ENCODE peak calls at places on chromosomes 11 and 22, in nine cellular contexts. O, N, E, V, Y, G, K, X and T are unnamed samples.

GRCh38 chr11:105447936-105448702 is 161.8 kb upstream of the GRIA4 start:
- DNase-seq in O (no peak), V (no peak), Y (no peak), E (no peak), X (no peak), K (no peak), G (no peak), N (no peak), T (no peak)

GRCh38 chr11:14422052-14422813 is 63.2 kb upstream of the RRAS2 start:
- DNase-seq in E (peak; percentile 94), Y (peak; percentile 69), G (peak; percentile 93), X (no peak), K (peak; percentile 85), N (peak; percentile 67), O (peak; percentile 82), V (peak; percentile 57), T (peak; percentile 61)

GRCh38 chr11:22193348-22194051 is 615 bp downstream of the ANO5 start:
- DNase-seq in O (no peak), X (no peak), N (peak; percentile 67), V (peak; percentile 26), Y (peak; percentile 7), K (peak; percentile 13), G (peak; percentile 80), E (peak; percentile 33), T (peak; percentile 35)

GRCh38 chr11:132220464-132220863 is 850.0 kb downstream of the NTM start:
- DNase-seq in E (no peak), X (no peak), Y (no peak), V (no peak), O (no peak), N (no peak), G (no peak), K (no peak), T (no peak)

GRCh38 chr11:27471067-27471587 is 1.5 kb downstream of the LGR4 start:
- DNase-seq in V (no peak), G (no peak), Y (no peak), N (no peak), K (no peak), E (no peak), X (peak; percentile 61), O (peak; percentile 21), T (peak; percentile 28)

GRCh38 chr22:19942886-19943664 is 1.5 kb upstream of the TXNRD2 start:
- DNase-seq in N (no peak), Y (peak; percentile 72), V (no peak), K (peak; percentile 52), G (no peak), E (peak; percentile 42), O (peak; percentile 64), X (peak; percentile 80), T (peak; percentile 65)

GRCh38 chr22:24594569-24595120 is 1.8 kb upstream of the LRRC75B start:
- DNase-seq in E (no peak), X (no peak), O (no peak), N (no peak), Y (no peak), V (peak; percentile 78), G (no peak), K (no peak), T (no peak)

GRCh38 chr11:134731562-134731961 is 319.5 kb upstream of the B3GAT1 start:
- DNase-seq in V (no peak), Y (no peak), E (no peak), O (no peak), X (no peak), N (peak; percentile 70), G (peak; percentile 74), K (no peak), T (no peak)

GRCh38 chr11:133823211-133823610 is 22.1 kb downstream of the SPATA19 start:
- DNase-seq in X (no peak), K (no peak), G (peak; percentile 77), O (no peak), E (no peak), N (peak; percentile 27), V (no peak), Y (no peak), T (no peak)

GRCh38 chr22:21978564-21979386 is 3.8 kb downstream of the TOP3B start:
- DNase-seq in N (no peak), G (no peak), K (no peak), E (no peak), X (no peak), V (no peak), Y (no peak), O (no peak), T (no peak)

GRCh38 chr11:75518771-75519653 is 6.7 kb downstream of the GDPD5 start:
- DNase-seq in Y (no peak), O (no peak), G (no peak), K (no peak), N (no peak), V (no peak), E (peak; percentile 9), X (no peak), T (no peak)

GRCh38 chr11:833849-834311 is 1.1 kb downstream of the CD151 start:
- DNase-seq in G (no peak), N (no peak), Y (no peak), K (no peak), X (no peak), V (peak; percentile 43), O (no peak), E (no peak), T (no peak)

GRCh38 chr11:831132-831864 is 1.5 kb upstream of the CD151 start:
- DNase-seq in K (no peak), O (no peak), G (no peak), X (no peak), Y (no peak), E (peak; percentile 41), N (no peak), V (no peak), T (no peak)

GRCh38 chr11:831951-832528 is 712 bp upstream of the CD151 start:
- DNase-seq in X (no peak), K (no peak), G (no peak), V (no peak), Y (no peak), E (peak; percentile 37), O (no peak), N (no peak), T (no peak)

GRCh38 chr11:833114-833791 is 501 bp downstream of the CD151 start:
- DNase-seq in G (peak; percentile 93), X (peak; percentile 72), E (peak; percentile 80), N (peak; percentile 77), K (peak; percentile 65), Y (peak; percentile 71), V (peak; percentile 69), O (no peak), T (no peak)

GRCh38 chr11:832529-833113 is at the start of gene CD151:
- DNase-seq in N (peak; percentile 83), G (no peak), Y (peak; percentile 84), K (no peak), V (peak; percentile 73), E (peak; percentile 66), O (no peak), X (peak; percentile 79), T (peak; percentile 76)
- TF ChIP-seq CTCF in N (no peak), G (no peak), Y (no peak), K (no peak), V (peak; percentile 32), E (no peak), O (no peak), X (no peak), T (no peak)

DNA sequence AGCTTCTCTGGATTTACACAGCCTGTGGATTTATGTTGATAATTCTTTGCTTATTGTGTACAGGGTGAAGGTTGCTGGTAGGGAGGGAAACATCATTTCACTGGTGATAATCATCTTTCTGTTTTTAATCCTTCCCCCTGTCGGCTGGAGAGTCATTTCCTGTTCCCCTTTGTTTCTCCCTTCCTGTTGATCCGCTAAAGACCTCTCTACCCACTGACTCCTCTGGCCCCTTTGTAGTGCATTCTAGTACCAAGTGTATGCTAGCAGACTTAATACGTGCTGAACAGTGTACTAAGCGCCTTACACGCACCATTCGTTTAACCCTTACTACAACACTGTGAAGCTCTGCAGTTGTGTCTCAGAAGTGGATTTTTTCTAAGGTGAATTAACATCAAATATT is 19.0 kb upstream of the OR9Q1 start:
- DNase-seq in K (no peak), Y (no peak), V (no peak), N (no peak), E (no peak), O (no peak), X (peak; percentile 9), G (no peak), T (no peak)
- TF ChIP-seq POLR2A in K (no peak), Y (no peak), V (no peak), N (no peak), E (no peak), O (no peak), X (no peak), G (no peak), T (no peak)

GRCh38 chr11:103338621-103339484 is 229.6 kb downstream of the DYNC2H1 start:
- DNase-seq in V (no peak), E (no peak), O (no peak), K (no peak), N (peak; percentile 50), Y (no peak), G (no peak), X (peak; percentile 6), T (no peak)
- TF ChIP-seq CTCF in V (no peak), E (no peak), O (peak; percentile 29), K (no peak), N (peak; percentile 66), Y (no peak), G (no peak), X (no peak), T (no peak)

GRCh38 chr22:29769723-29770321 is 2.7 kb downstream of the UQCR10 start:
- DNase-seq in G (no peak), X (no peak), Y (no peak), V (no peak), K (no peak), O (peak; percentile 93), E (no peak), N (no peak), T (no peak)

GRCh38 chr22:29765905-29766631 is 739 bp downstream of the ZMAT5 start:
- DNase-seq in N (no peak), K (no peak), O (peak; percentile 81), G (no peak), V (peak; percentile 28), E (no peak), X (no peak), Y (peak; percentile 51), T (peak; percentile 26)

GRCh38 chr22:29768052-29768680 is 997 bp downstream of the UQCR10 start:
- DNase-seq in E (no peak), X (peak; percentile 19), Y (no peak), G (no peak), O (no peak), N (no peak), V (no peak), K (no peak), T (no peak)

GRCh38 chr22:29766632-29767288 is at the start of gene ZMAT5:
- DNase-seq in X (peak; percentile 98), V (peak; percentile 97), Y (peak; percentile 95), O (peak; percentile 96), E (peak; percentile 97), G (peak; percentile 98), K (peak; percentile 90), N (peak; percentile 91), T (peak; percentile 98)

DNA sequence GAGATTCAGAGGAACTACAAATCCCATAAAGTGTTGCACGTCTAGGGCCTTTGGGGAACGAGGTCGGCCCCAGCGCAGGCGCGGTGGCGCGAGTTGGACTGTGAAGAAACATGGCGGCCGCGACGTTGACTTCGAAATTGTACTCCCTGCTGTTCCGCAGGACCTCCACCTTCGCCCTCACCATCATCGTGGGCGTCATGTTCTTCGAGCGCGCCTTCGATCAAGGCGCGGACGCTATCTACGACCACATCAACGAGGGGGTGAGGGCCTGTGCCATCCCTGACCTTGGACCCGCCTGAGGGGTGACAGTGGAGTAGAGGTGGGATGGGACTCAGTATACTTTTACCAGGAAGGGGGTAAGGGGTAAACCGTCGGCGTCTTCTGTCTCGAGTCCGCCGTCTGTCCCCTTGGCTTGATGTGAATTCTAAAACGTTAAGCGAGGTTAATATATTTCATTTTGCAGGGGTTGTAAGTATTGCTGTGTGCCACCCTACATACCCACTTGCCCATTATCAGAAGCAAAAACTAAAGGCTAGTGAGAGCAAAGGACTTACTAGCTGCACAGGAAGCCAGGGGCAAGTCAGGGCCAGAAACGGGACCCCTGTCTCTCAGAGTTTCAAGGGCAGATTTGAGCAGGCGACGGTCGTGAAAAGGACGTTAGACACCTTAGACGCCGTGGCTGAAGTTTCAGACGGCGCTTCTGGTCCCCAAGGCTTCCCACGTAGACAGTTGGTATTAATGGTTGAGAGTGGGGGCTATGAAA is at the start of gene UQCR10:
- DNase-seq in E (peak; percentile 97), K (peak; percentile 88), N (peak; percentile 94), Y (peak; percentile 91), X (peak; percentile 91), V (peak; percentile 95), O (peak; percentile 85), G (peak; percentile 98), T (peak; percentile 96)
- TF ChIP-seq POLR2A in E (peak; percentile 57), K (peak; percentile 50), N (no peak), Y (peak; percentile 87), X (peak; percentile 70), V (peak; percentile 44), O (peak; percentile 86), G (no peak), T (no peak)